ENCODE peak calls at places on chromosomes 4 and X, in eight cellular contexts. One of them, this sample, is unnamed. For H3K9me2, the result is how much of the 10 kb centered on the place peaks cover.

GRCh38 chr4:139988863-139989765 is 164.9 kb downstream of the MAML3 start:
- DNase-seq in SK-N-SH: no peak
- DNase-seq in Karpas-422: peak
- DNase-seq in HCT116: peak
- DNase-seq in MM.1S: no peak
- DNase-seq in OCI-LY7: no peak
- DNase-seq in hepatocyte: peak
- DNase-seq in GM23248: peak
- DNase-seq in this sample: peak

GRCh38 chrX:120016068-120016441 is 61.4 kb downstream of the RHOXF2B start:
- DNase-seq in SK-N-SH: no peak
- DNase-seq in Karpas-422: no peak
- DNase-seq in HCT116: no peak
- DNase-seq in MM.1S: no peak
- DNase-seq in OCI-LY7: no peak
- DNase-seq in hepatocyte: no peak
- DNase-seq in GM23248: no peak
- DNase-seq in this sample: no peak

GRCh38 chr4:74283614-74284013 is 24.7 kb upstream of the EPGN start:
- DNase-seq in SK-N-SH: no peak
- DNase-seq in Karpas-422: no peak
- DNase-seq in HCT116: peak
- DNase-seq in MM.1S: no peak
- DNase-seq in OCI-LY7: no peak
- DNase-seq in hepatocyte: no peak
- DNase-seq in GM23248: peak
- DNase-seq in this sample: no peak

GRCh38 chr4:126106658-126107057 is 791.9 kb downstream of the FAT4 start:
- DNase-seq in SK-N-SH: no peak
- DNase-seq in Karpas-422: no peak
- DNase-seq in HCT116: peak
- DNase-seq in MM.1S: no peak
- DNase-seq in OCI-LY7: peak
- DNase-seq in hepatocyte: no peak
- DNase-seq in GM23248: peak
- DNase-seq in this sample: peak

GRCh38 chr4:44583393-44583792 is 68.0 kb downstream of the YIPF7 start:
- DNase-seq in SK-N-SH: peak
- DNase-seq in Karpas-422: peak
- DNase-seq in HCT116: no peak
- DNase-seq in MM.1S: peak
- DNase-seq in OCI-LY7: peak
- DNase-seq in hepatocyte: no peak
- DNase-seq in GM23248: peak
- DNase-seq in this sample: peak

GRCh38 chr4:85369703-85370380 is 105.1 kb upstream of the ARHGAP24 start:
- DNase-seq in SK-N-SH: no peak
- DNase-seq in Karpas-422: no peak
- DNase-seq in HCT116: no peak
- DNase-seq in MM.1S: no peak
- DNase-seq in OCI-LY7: no peak
- DNase-seq in hepatocyte: no peak
- DNase-seq in GM23248: no peak
- DNase-seq in this sample: no peak

GRCh38 chrX:53287493-53288138 is 6.2 kb upstream of the IQSEC2 start:
- DNase-seq in SK-N-SH: peak
- DNase-seq in Karpas-422: no peak
- DNase-seq in HCT116: peak
- DNase-seq in MM.1S: no peak
- DNase-seq in OCI-LY7: peak
- DNase-seq in hepatocyte: peak
- DNase-seq in GM23248: peak
- DNase-seq in this sample: no peak

GRCh38 chr4:180009316-180009715 is 2233.9 kb upstream of the TENM3 start:
- DNase-seq in SK-N-SH: no peak
- DNase-seq in Karpas-422: no peak
- DNase-seq in HCT116: no peak
- DNase-seq in MM.1S: no peak
- DNase-seq in OCI-LY7: no peak
- DNase-seq in hepatocyte: no peak
- DNase-seq in GM23248: no peak
- DNase-seq in this sample: no peak

GRCh38 chr4:30792616-30793015 is 72.4 kb downstream of the PCDH7 start:
- DNase-seq in SK-N-SH: no peak
- DNase-seq in Karpas-422: no peak
- DNase-seq in HCT116: no peak
- DNase-seq in MM.1S: no peak
- DNase-seq in OCI-LY7: no peak
- DNase-seq in hepatocyte: no peak
- DNase-seq in GM23248: no peak
- DNase-seq in this sample: no peak

GRCh38 chrX:46838482-46838857 is 1.6 kb downstream of the RP2 start:
- DNase-seq in SK-N-SH: no peak
- DNase-seq in Karpas-422: no peak
- DNase-seq in HCT116: no peak
- DNase-seq in MM.1S: no peak
- DNase-seq in OCI-LY7: no peak
- DNase-seq in hepatocyte: no peak
- DNase-seq in GM23248: peak
- DNase-seq in this sample: no peak

GRCh38 chr4:997375-998071 is 4.3 kb upstream of the SLC26A1 start:
- DNase-seq in SK-N-SH: peak
- DNase-seq in Karpas-422: no peak
- DNase-seq in HCT116: no peak
- DNase-seq in MM.1S: no peak
- DNase-seq in OCI-LY7: no peak
- DNase-seq in hepatocyte: peak
- DNase-seq in GM23248: peak
- DNase-seq in this sample: peak

GRCh38 chrX:38806054-38806389 is 4.8 kb downstream of the MID1IP1 start:
- DNase-seq in SK-N-SH: peak
- DNase-seq in Karpas-422: no peak
- DNase-seq in HCT116: no peak
- DNase-seq in MM.1S: no peak
- DNase-seq in OCI-LY7: peak
- DNase-seq in hepatocyte: no peak
- DNase-seq in GM23248: peak
- DNase-seq in this sample: no peak

GRCh38 chr4:104451573-104451972 is 43.1 kb downstream of the CXXC4 start:
- DNase-seq in SK-N-SH: peak
- DNase-seq in Karpas-422: no peak
- DNase-seq in HCT116: no peak
- DNase-seq in MM.1S: peak
- DNase-seq in OCI-LY7: no peak
- DNase-seq in hepatocyte: peak
- DNase-seq in GM23248: no peak
- DNase-seq in this sample: peak

GRCh38 chr4:155954939-155955338 is 1.3 kb upstream of the CTSO start:
- DNase-seq in SK-N-SH: no peak
- DNase-seq in Karpas-422: no peak
- DNase-seq in HCT116: no peak
- DNase-seq in MM.1S: no peak
- DNase-seq in OCI-LY7: no peak
- DNase-seq in hepatocyte: peak
- DNase-seq in GM23248: peak
- DNase-seq in this sample: no peak

GRCh38 chr4:155953151-155954117 is at the start of gene CTSO:
- DNase-seq in SK-N-SH: peak
- DNase-seq in Karpas-422: peak
- DNase-seq in HCT116: peak
- DNase-seq in MM.1S: peak
- DNase-seq in OCI-LY7: peak
- DNase-seq in hepatocyte: peak
- DNase-seq in GM23248: peak
- DNase-seq in this sample: peak

GRCh38 chr4:155950461-155950860 is 3.2 kb downstream of the CTSO start:
- DNase-seq in SK-N-SH: no peak
- DNase-seq in Karpas-422: no peak
- DNase-seq in HCT116: no peak
- DNase-seq in MM.1S: no peak
- DNase-seq in OCI-LY7: no peak
- DNase-seq in hepatocyte: no peak
- DNase-seq in GM23248: no peak
- DNase-seq in this sample: peak

GRCh38 chr4:155954118-155954503 is 445 bp upstream of the CTSO start:
- DNase-seq in SK-N-SH: no peak
- DNase-seq in Karpas-422: no peak
- DNase-seq in HCT116: no peak
- DNase-seq in MM.1S: peak
- DNase-seq in OCI-LY7: no peak
- DNase-seq in hepatocyte: no peak
- DNase-seq in GM23248: peak
- DNase-seq in this sample: no peak

DNA sequence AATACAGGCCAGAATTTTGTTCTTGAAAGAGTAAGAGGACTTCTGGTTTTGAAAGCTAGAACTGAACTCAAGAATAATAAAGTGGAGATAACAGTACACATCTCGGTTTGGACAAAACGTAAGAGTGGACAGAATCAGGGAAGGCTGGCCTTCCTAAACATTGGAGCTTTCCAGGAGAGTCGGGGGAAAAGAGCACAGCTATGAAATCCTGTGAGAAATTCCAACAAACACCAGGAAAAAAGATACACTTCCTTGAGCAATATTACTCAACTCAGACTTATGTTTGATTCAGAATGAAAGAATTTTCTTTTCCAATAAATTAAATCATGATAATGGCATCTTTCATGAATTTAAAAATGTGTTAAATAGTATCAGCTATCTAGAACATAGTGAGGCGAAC is 1.1 kb downstream of the CTSO start:
- DNase-seq in SK-N-SH: no peak
- DNase-seq in Karpas-422: no peak
- DNase-seq in HCT116: no peak
- DNase-seq in MM.1S: no peak
- DNase-seq in OCI-LY7: no peak
- DNase-seq in hepatocyte: no peak
- DNase-seq in GM23248: peak
- DNase-seq in this sample: no peak
- H3K4me3 ChIP-seq in SK-N-SH: no peak
- H3K4me3 ChIP-seq in Karpas-422: peak
- H3K4me3 ChIP-seq in HCT116: no peak
- H3K4me3 ChIP-seq in MM.1S: no peak
- H3K4me3 ChIP-seq in OCI-LY7: no peak
- H3K4me3 ChIP-seq in hepatocyte: no peak
- H3K4me3 ChIP-seq in GM23248: peak
- H3K4me3 ChIP-seq in this sample: no peak

GRCh38 chr4:40046311-40046980 is 10.2 kb upstream of the N4BP2 start:
- DNase-seq in SK-N-SH: no peak
- DNase-seq in Karpas-422: no peak
- DNase-seq in HCT116: no peak
- DNase-seq in MM.1S: no peak
- DNase-seq in OCI-LY7: no peak
- DNase-seq in hepatocyte: peak
- DNase-seq in GM23248: peak
- DNase-seq in this sample: no peak
- H3K4me2 ChIP-seq in SK-N-SH: no peak
- H3K4me2 ChIP-seq in Karpas-422: no peak
- H3K4me2 ChIP-seq in HCT116: peak
- H3K4me2 ChIP-seq in MM.1S: no peak
- H3K4me2 ChIP-seq in OCI-LY7: no peak
- H3K4me2 ChIP-seq in hepatocyte: peak
- H3K4me2 ChIP-seq in GM23248: no peak
- H3K4me2 ChIP-seq in this sample: no peak

DNA sequence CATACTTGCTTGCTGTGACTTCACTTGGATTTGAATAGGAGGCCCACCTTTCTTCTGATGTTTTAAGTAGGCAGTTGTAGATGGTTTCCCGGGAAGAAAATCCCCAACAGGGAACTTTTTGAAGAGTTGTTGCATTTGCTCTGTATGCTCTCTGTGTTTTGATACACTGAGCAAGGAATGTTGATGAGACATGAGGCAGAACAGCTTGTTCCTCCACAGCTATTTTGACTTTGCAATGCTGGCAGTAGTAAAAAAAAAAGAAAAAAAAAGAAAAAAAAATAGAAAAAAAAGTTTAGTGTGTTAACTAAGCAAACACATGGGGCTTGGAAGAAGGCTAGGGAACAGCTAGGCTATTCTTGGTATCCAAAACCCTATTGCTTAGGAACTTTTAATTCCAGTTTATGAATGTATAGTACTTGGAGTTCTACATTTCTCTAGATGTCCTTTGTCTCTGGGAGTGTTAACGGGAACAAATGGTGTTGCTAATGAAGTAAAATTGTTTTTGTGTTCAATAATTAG is 23.4 kb upstream of the PAQR3 start:
- DNase-seq in SK-N-SH: no peak
- DNase-seq in Karpas-422: no peak
- DNase-seq in HCT116: no peak
- DNase-seq in MM.1S: no peak
- DNase-seq in OCI-LY7: no peak
- DNase-seq in hepatocyte: peak
- DNase-seq in GM23248: no peak
- DNase-seq in this sample: no peak
- H3K9me2 ChIP-seq in SK-N-SH: under half
- H3K9me2 ChIP-seq in Karpas-422: under half
- H3K9me2 ChIP-seq in HCT116: under half
- H3K9me2 ChIP-seq in MM.1S: under half
- H3K9me2 ChIP-seq in OCI-LY7: under half
- H3K9me2 ChIP-seq in hepatocyte: under half
- H3K9me2 ChIP-seq in GM23248: under half
- H3K9me2 ChIP-seq in this sample: under half

GRCh38 chrX:154981116-154981411 is 41.5 kb downstream of the F8 start:
- DNase-seq in SK-N-SH: no peak
- DNase-seq in Karpas-422: no peak
- DNase-seq in HCT116: no peak
- DNase-seq in MM.1S: no peak
- DNase-seq in OCI-LY7: no peak
- DNase-seq in hepatocyte: no peak
- DNase-seq in GM23248: no peak
- DNase-seq in this sample: no peak
- H3K4me3 ChIP-seq in SK-N-SH: no peak
- H3K4me3 ChIP-seq in Karpas-422: peak
- H3K4me3 ChIP-seq in HCT116: peak
- H3K4me3 ChIP-seq in MM.1S: peak
- H3K4me3 ChIP-seq in OCI-LY7: peak
- H3K4me3 ChIP-seq in hepatocyte: no peak
- H3K4me3 ChIP-seq in GM23248: peak
- H3K4me3 ChIP-seq in this sample: no peak

GRCh38 chr4:48078862-48079655 is 55.0 kb downstream of the TXK start:
- DNase-seq in SK-N-SH: no peak
- DNase-seq in Karpas-422: no peak
- DNase-seq in HCT116: no peak
- DNase-seq in MM.1S: no peak
- DNase-seq in OCI-LY7: no peak
- DNase-seq in hepatocyte: no peak
- DNase-seq in GM23248: no peak
- DNase-seq in this sample: no peak

GRCh38 chr4:48081196-48081595 is 52.9 kb downstream of the TXK start:
- DNase-seq in SK-N-SH: no peak
- DNase-seq in Karpas-422: no peak
- DNase-seq in HCT116: no peak
- DNase-seq in MM.1S: no peak
- DNase-seq in OCI-LY7: no peak
- DNase-seq in hepatocyte: no peak
- DNase-seq in GM23248: no peak
- DNase-seq in this sample: no peak

GRCh38 chr4:48074657-48075056 is 58.1 kb downstream of the NIPAL1 start:
- DNase-seq in SK-N-SH: no peak
- DNase-seq in Karpas-422: no peak
- DNase-seq in HCT116: no peak
- DNase-seq in MM.1S: no peak
- DNase-seq in OCI-LY7: no peak
- DNase-seq in hepatocyte: no peak
- DNase-seq in GM23248: no peak
- DNase-seq in this sample: no peak

GRCh38 chr4:48082956-48083355 is 51.1 kb downstream of the TXK start:
- DNase-seq in SK-N-SH: no peak
- DNase-seq in Karpas-422: no peak
- DNase-seq in HCT116: no peak
- DNase-seq in MM.1S: no peak
- DNase-seq in OCI-LY7: no peak
- DNase-seq in hepatocyte: no peak
- DNase-seq in GM23248: no peak
- DNase-seq in this sample: peak

GRCh38 chr4:48079972-48080391 is 54.1 kb downstream of the TXK start:
- DNase-seq in SK-N-SH: no peak
- DNase-seq in Karpas-422: no peak
- DNase-seq in HCT116: no peak
- DNase-seq in MM.1S: no peak
- DNase-seq in OCI-LY7: no peak
- DNase-seq in hepatocyte: peak
- DNase-seq in GM23248: no peak
- DNase-seq in this sample: no peak
- H3K4me2 ChIP-seq in SK-N-SH: peak
- H3K4me2 ChIP-seq in Karpas-422: no peak
- H3K4me2 ChIP-seq in HCT116: peak
- H3K4me2 ChIP-seq in MM.1S: no peak
- H3K4me2 ChIP-seq in OCI-LY7: no peak
- H3K4me2 ChIP-seq in hepatocyte: peak
- H3K4me2 ChIP-seq in GM23248: no peak
- H3K4me2 ChIP-seq in this sample: no peak

This sample was measured in GM23338.